ENCODE peak calls at places on chromosomes 5 and 9, in nine cellular contexts. D, F, W, G, R, Y, L, O and U are unnamed samples.

GRCh38 chr9:97970106-97970505 is 13.0 kb upstream of the ANP32B start:
- DNase-seq in D (no peak), F (no peak), W (no peak), G (no peak), R (no peak), Y (no peak), L (no peak), O (no peak), U (no peak)

GRCh38 chr9:33737811-33738606 is 57.4 kb upstream of the PRSS3 start:
- DNase-seq in D (peak), F (peak), W (no peak), G (no peak), R (peak), Y (no peak), L (peak), O (no peak), U (peak)

GRCh38 chr9:35558185-35558584 is 46.9 kb upstream of the TESK1 start:
- DNase-seq in D (no peak), F (no peak), W (no peak), G (no peak), R (no peak), Y (no peak), L (no peak), O (no peak), U (no peak)

GRCh38 chr5:79956173-79956670 is 34.8 kb downstream of the MTX3 start:
- DNase-seq in D (no peak), F (no peak), W (peak), G (no peak), R (no peak), Y (no peak), L (peak), O (no peak), U (no peak)

GRCh38 chr9:131660466-131661405 is 79.1 kb downstream of the RAPGEF1 start:
- DNase-seq in D (peak), F (no peak), W (no peak), G (no peak), R (no peak), Y (no peak), L (no peak), O (no peak), U (no peak)

GRCh38 chr5:57032151-57032551 is 80.2 kb upstream of the MIER3 start:
- DNase-seq in D (no peak), F (no peak), W (no peak), G (no peak), R (no peak), Y (no peak), L (peak), O (no peak), U (peak)

GRCh38 chr9:94941211-94941875 is 214.8 kb downstream of the AOPEP start:
- DNase-seq in D (no peak), F (no peak), W (no peak), G (no peak), R (no peak), Y (no peak), L (no peak), O (no peak), U (no peak)

GRCh38 chr9:21317956-21318923 is 13.1 kb upstream of the IFNA5 start:
- DNase-seq in D (peak), F (peak), W (no peak), G (peak), R (peak), Y (peak), L (no peak), O (no peak), U (peak)

GRCh38 chr9:123686131-123686848 is 243.6 kb downstream of the DENND1A start:
- DNase-seq in D (no peak), F (peak), W (no peak), G (no peak), R (no peak), Y (no peak), L (no peak), O (no peak), U (no peak)

GRCh38 chr5:40991168-40991980 is 79.8 kb downstream of the MROH2B start:
- DNase-seq in D (no peak), F (no peak), W (no peak), G (no peak), R (no peak), Y (no peak), L (no peak), O (no peak), U (no peak)

GRCh38 chr9:117546894-117547293 is 132.0 kb upstream of the ASTN2 start:
- DNase-seq in D (peak), F (no peak), W (peak), G (no peak), R (peak), Y (peak), L (no peak), O (no peak), U (no peak)

GRCh38 chr5:135887881-135888614 is 7.6 kb downstream of the IL9 start:
- DNase-seq in D (peak), F (no peak), W (no peak), G (no peak), R (no peak), Y (no peak), L (no peak), O (no peak), U (no peak)